ENCODE peak calls at places on chromosomes 11 and 22, in five cellular contexts. M is mesenchymal stem cell, P is H1, A is H9, S is trophoblast cell. U is an unnamed sample.
A peak's percentile ranks its signal among the peaks of the same experiment; 100 is the strongest.

GRCh38 chr22:32880906-32881596 is 79.5 kb downstream of the TIMP3 start:
- DNase-seq in P (no peak), A (no peak), S (no peak), M (peak; percentile 82), U (no peak)

GRCh38 chr22:20427104-20427944 is 10.3 kb downstream of the SCARF2 start:
- DNase-seq in M (no peak), S (no peak), P (no peak), A (no peak), U (no peak)

GRCh38 chr11:65863889-65864757 is 3.9 kb downstream of the MUS81 start:
- DNase-seq in A (no peak), S (no peak), M (no peak), P (no peak), U (no peak)

GRCh38 chr11:70282012-70282411 is 11.5 kb downstream of the PPFIA1 start:
- DNase-seq in P (no peak), S (no peak), M (no peak), A (no peak), U (no peak)

GRCh38 chr22:36644333-36644757 is 59.2 kb downstream of the CACNG2 start:
- DNase-seq in A (peak; percentile 69), S (peak; percentile 59), M (peak; percentile 92), P (no peak), U (peak; percentile 82)

GRCh38 chr22:35460678-35461077 is 60.7 kb downstream of the MCM5 start:
- DNase-seq in A (no peak), P (no peak), S (no peak), M (no peak), U (no peak)

GRCh38 chr11:104337273-104337672 is 173.3 kb upstream of the PDGFD start:
- DNase-seq in A (no peak), M (no peak), S (no peak), P (no peak), U (no peak)

GRCh38 chr11:130839950-130840666 is 76.2 kb downstream of the SNX19 start:
- DNase-seq in S (no peak), M (peak; percentile 77), A (no peak), P (no peak), U (no peak)

GRCh38 chr11:72833792-72834501 is 19.7 kb downstream of the ATG16L2 start:
- DNase-seq in M (no peak), A (no peak), P (no peak), S (no peak), U (no peak)

GRCh38 chr11:73204711-73205121 is 13.4 kb upstream of the P2RY2 start:
- DNase-seq in S (peak; percentile 34), M (no peak), P (no peak), A (peak; percentile 21), U (no peak)

GRCh38 chr11:117200813-117201515 is 1.8 kb downstream of the TAGLN start:
- DNase-seq in P (no peak), S (no peak), M (peak; percentile 45), A (no peak), U (no peak)

GRCh38 chr22:48603621-48604320 is 1223.9 kb downstream of the BRD1 start:
- DNase-seq in A (no peak), P (no peak), S (no peak), M (no peak), U (no peak)

GRCh38 chr22:30226192-30226832 is 20.2 kb downstream of the LIF start:
- DNase-seq in A (no peak), P (no peak), S (no peak), M (peak; percentile 71), U (no peak)

GRCh38 chr11:111936045-111936400 is 1.1 kb upstream of the DIXDC1 start:
- DNase-seq in A (no peak), M (peak; percentile 49), S (no peak), P (no peak), U (no peak)
- H2BK12ac ChIP-seq in A (no peak overlapping the region), M (peak overlapping the region; percentile 10), S (no peak overlapping the region), P (no peak overlapping the region), U (no peak overlapping the region)

GRCh38 chr11:59176330-59176729 is 4.4 kb downstream of the DTX4 start:
- DNase-seq in P (no peak), S (peak; percentile 99), A (no peak), M (no peak), U (no peak)

GRCh38 chr11:59173964-59174663 is 2.2 kb downstream of the DTX4 start:
- DNase-seq in M (peak; percentile 64), A (peak; percentile 82), S (peak; percentile 86), P (no peak), U (no peak)

GRCh38 chr11:59175104-59175503 is 3.2 kb downstream of the DTX4 start:
- DNase-seq in S (peak; percentile 82), P (no peak), A (no peak), M (no peak), U (no peak)

GRCh38 chr11:59173080-59173963 is 1.4 kb downstream of the DTX4 start:
- DNase-seq in S (peak; percentile 71), P (no peak), M (peak; percentile 36), A (peak; percentile 71), U (no peak)

DNA sequence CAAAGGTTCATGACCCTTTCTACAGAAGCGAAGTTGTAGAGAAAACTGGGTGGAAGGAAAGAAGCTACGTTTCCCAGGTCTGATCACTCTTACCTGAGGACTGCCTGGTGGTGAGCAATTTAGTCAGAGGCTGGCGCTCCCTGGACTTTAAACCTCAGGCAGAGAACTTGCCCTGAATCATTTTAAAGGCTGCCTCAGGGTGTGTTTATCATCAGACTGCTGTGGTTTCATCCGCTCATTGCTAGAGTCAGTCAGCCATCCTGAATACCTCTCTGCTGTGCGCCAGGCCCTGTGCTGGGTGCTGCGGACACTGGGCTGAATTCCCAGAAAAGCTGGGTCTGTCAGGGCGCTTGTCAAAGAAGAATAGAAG is 2.7 kb downstream of the DTX4 start:
- DNase-seq in A (no peak), S (peak; percentile 91), M (peak; percentile 30), P (no peak), U (no peak)
- H3K4me2 ChIP-seq in A (peak overlapping the region; percentile 52), S (peak overlapping the region; percentile 21), M (no peak overlapping the region), P (peak overlapping the region; percentile 99), U (peak overlapping the region; percentile 43)

GRCh38 chr11:113722221-113722620 is 16.1 kb upstream of the TMPRSS5 start:
- DNase-seq in S (no peak), M (no peak), P (no peak), A (no peak), U (no peak)

GRCh38 chr11:113725883-113726405 is 19.8 kb upstream of the TMPRSS5 start:
- DNase-seq in M (no peak), A (no peak), S (no peak), P (no peak), U (no peak)

GRCh38 chr11:113722934-113723333 is 16.8 kb upstream of the TMPRSS5 start:
- DNase-seq in P (no peak), A (no peak), M (no peak), S (no peak), U (no peak)

GRCh38 chr11:113723706-113724246 is 17.7 kb upstream of the TMPRSS5 start:
- DNase-seq in P (no peak), A (no peak), S (no peak), M (no peak), U (no peak)

GRCh38 chr11:113725411-113725810 is 19.3 kb upstream of the TMPRSS5 start:
- DNase-seq in A (no peak), M (no peak), S (no peak), P (no peak), U (no peak)
- H2BK12ac ChIP-seq in A (no peak overlapping the region), M (no peak overlapping the region), S (no peak overlapping the region), P (no peak overlapping the region), U (no peak overlapping the region)

DNA sequence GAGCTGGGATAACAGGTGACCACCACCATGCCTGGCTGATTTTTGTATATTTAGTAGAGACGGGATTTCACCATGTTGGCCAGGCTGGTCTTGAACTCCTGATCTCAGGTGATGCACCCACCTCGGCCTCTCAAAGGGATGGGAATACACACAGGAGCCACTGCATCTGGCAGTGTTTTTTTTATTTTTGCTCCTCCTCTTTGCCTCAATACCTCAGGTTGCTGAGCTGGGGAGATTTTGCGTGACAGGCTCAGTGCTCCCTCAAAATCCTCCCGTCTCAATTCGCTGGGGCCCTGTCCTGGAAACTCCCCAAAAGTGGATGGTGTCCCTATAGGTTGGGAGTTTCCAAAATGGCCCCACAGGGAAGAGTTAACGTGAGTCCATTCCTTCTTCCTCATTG is 71.7 kb downstream of the GGTLC2 start:
- DNase-seq in M (no peak), S (no peak), P (no peak), A (no peak), U (no peak)
- H3K4me2 ChIP-seq in M (no peak overlapping the region), S (no peak overlapping the region), P (no peak overlapping the region), A (no peak overlapping the region), U (no peak overlapping the region)

GRCh38 chr11:128691802-128692749 is 1.8 kb upstream of the FLI1 start:
- DNase-seq in S (no peak), M (peak; percentile 30), A (peak; percentile 75), P (no peak), U (no peak)
- H2BK12ac ChIP-seq in S (no peak overlapping the region), M (peak overlapping the region; percentile 21), A (no peak overlapping the region), P (peak overlapping the region; percentile 1), U (no peak overlapping the region)

DNA sequence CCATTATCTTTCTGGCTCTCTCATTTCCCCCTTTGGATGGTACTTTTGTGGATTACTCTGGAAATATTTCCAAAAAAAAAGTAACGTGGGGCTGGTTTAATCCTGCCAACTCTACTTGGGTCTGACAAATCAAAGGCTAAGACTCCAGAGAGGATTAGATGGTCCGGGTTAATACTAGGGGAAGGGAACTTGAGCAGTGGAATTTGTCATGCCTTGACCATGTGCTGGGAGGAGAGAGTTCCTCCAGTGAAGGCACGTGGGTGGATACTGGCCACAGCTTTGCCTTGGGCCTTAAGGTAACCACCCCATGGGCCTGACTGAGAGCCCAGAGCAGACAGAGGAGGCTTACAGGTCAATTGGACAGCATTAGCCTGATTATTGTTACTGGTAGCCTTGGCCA is 120.3 kb downstream of the NAV2 start:
- DNase-seq in P (no peak), S (no peak), M (no peak), A (no peak), U (no peak)
- H3K4me2 ChIP-seq in P (no peak overlapping the region), S (no peak overlapping the region), M (no peak overlapping the region), A (no peak overlapping the region), U (no peak overlapping the region)

DNA sequence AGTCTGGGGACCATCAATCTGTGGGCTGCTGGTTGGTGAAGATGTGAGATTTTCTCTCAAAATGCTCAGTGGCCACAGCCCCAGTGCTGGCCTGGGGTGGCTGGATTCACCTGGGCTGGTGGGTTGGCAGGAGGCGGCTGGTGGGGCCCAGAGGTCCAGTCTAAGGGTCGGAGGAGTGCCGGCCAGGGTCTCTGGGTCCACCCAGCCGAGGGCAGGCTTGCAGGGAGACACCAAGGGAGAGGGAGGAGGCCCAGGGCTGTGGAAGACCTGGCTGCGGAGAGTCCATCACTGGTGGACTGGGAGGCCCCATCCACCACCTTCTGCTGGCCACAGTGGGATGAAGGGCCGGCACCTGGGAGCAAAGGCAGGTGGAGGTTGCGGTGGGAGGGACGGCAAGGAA is 582 bp upstream of the SHANK3 start:
- DNase-seq in P (no peak), S (no peak), M (no peak), A (no peak), U (no peak)
- H2BK12ac ChIP-seq in P (no peak overlapping the region), S (no peak overlapping the region), M (no peak overlapping the region), A (no peak overlapping the region), U (no peak overlapping the region)